ENCODE peak calls at places on chromosomes 1 and 21, in four cellular contexts. U is endothelial cell of umbilical vein, F is stomach, J is GM23338. G is an unnamed sample.

GRCh38 chr1:209172286-209172685 is 411.2 kb upstream of the CAMK1G start:
- DNase-seq in U (no peak), F (no peak), J (no peak), G (no peak)

GRCh38 chr1:11355594-11356467 is 82.8 kb downstream of the UBIAD1 start:
- DNase-seq in U (no peak), F (no peak), J (peak; percentile 94), G (no peak)

GRCh38 chr1:96583903-96584302 is 137.7 kb upstream of the PTBP2 start:
- DNase-seq in U (no peak), F (no peak), J (no peak), G (no peak)

GRCh38 chr1:62241357-62242131 is 46.9 kb downstream of the L1TD1 start:
- DNase-seq in U (no peak), F (peak; percentile 46), J (no peak), G (no peak)

GRCh38 chr1:63983391-63984256 is 209.8 kb downstream of the ROR1 start:
- DNase-seq in U (no peak), F (peak; percentile 39), J (no peak), G (no peak)

GRCh38 chr1:201279313-201279712 is 4.0 kb upstream of the PKP1 start:
- DNase-seq in U (no peak), F (no peak), J (no peak), G (no peak)

GRCh38 chr1:158177705-158178450 is 2.8 kb upstream of the CD1D start:
- DNase-seq in U (peak; percentile 41), F (peak; percentile 86), J (peak; percentile 97), G (peak; percentile 92)

GRCh38 chr21:45894107-45894810 is 87.3 kb upstream of the COL6A1 start:
- DNase-seq in U (no peak), F (no peak), J (no peak), G (peak; percentile 89)

GRCh38 chr1:941588-942383 is 17.3 kb downstream of the NOC2L start:
- DNase-seq in U (peak; percentile 16), F (peak; percentile 73), J (peak; percentile 74), G (peak; percentile 88)

GRCh38 chr1:239868117-239868516 is 223.6 kb upstream of the FMN2 start:
- DNase-seq in U (no peak), F (no peak), J (no peak), G (no peak)

GRCh38 chr1:91349524-91349923 is 55.1 kb downstream of the HFM1 start:
- DNase-seq in U (no peak), F (no peak), J (no peak), G (no peak)

GRCh38 chr1:4002741-4003140 is 102.7 kb upstream of the C1orf174 start:
- DNase-seq in U (no peak), F (no peak), J (no peak), G (peak; percentile 28)

GRCh38 chr1:58575831-58576726 is 973 bp downstream of the TACSTD2 start:
- DNase-seq in U (peak; percentile 76), F (peak; percentile 44), J (peak; percentile 66), G (no peak)

GRCh38 chr1:85612704-85613361 is 32.3 kb downstream of the CCN1 start:
- DNase-seq in U (peak; percentile 24), F (no peak), J (peak; percentile 52), G (no peak)

GRCh38 chr1:118773656-118774055 is 214.5 kb downstream of the TBX15 start:
- DNase-seq in U (no peak), F (no peak), J (no peak), G (no peak)

GRCh38 chr1:82219841-82220240 is 419.1 kb downstream of the ADGRL2 start:
- DNase-seq in U (no peak), F (no peak), J (no peak), G (no peak)

GRCh38 chr1:183583466-183583865 is 6.8 kb downstream of the NCF2 start:
- DNase-seq in U (no peak), F (no peak), J (no peak), G (no peak)

GRCh38 chr1:32182060-32182459 is 2.6 kb downstream of the TXLNA start:
- DNase-seq in U (no peak), F (no peak), J (no peak), G (peak; percentile 26)

GRCh38 chr21:35652196-35652595 is 408.1 kb downstream of the SETD4 start:
- DNase-seq in U (no peak), F (no peak), J (no peak), G (no peak)

DNA sequence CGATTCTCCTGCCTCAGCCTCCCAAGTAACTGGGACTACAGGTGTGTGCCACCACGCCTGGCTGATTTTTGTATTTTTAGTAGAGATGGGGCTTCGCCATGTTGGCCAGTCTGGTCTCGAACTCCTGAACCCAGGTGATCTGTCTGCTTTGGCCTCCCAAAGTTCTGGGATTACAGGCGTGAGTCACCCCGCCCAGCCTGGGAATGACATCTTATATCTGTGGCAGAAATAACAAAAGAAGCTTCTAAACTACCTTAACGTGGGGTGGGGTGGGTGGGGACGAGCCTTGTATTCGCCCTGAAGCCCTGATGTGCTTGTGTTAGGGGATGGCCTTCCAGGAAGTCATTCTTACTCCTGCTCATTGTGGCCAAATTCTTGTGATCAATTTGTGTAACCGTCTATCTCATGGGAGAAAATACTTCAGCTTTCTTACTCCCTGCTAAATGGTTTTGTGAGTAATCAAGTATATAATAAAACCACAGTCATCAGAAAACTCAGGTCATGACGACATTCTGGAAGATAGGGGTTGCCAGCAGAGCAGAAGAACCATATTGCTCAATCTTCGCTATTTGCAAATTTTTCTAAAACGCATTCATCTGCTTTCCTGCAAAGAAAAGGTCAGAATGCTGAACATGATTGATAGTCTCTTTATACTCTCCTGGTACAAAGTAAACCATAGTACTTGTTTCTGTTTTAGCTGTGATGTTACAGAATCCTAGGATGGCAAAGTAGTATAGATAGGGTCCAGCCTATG is 63.2 kb downstream of the DIRAS3 start:
- DNase-seq in U (no peak), F (no peak), J (no peak), G (no peak)
- H3K27ac ChIP-seq in U (no peak overlapping the region), F (no peak overlapping the region), J (no peak overlapping the region), G (no peak overlapping the region)

DNA sequence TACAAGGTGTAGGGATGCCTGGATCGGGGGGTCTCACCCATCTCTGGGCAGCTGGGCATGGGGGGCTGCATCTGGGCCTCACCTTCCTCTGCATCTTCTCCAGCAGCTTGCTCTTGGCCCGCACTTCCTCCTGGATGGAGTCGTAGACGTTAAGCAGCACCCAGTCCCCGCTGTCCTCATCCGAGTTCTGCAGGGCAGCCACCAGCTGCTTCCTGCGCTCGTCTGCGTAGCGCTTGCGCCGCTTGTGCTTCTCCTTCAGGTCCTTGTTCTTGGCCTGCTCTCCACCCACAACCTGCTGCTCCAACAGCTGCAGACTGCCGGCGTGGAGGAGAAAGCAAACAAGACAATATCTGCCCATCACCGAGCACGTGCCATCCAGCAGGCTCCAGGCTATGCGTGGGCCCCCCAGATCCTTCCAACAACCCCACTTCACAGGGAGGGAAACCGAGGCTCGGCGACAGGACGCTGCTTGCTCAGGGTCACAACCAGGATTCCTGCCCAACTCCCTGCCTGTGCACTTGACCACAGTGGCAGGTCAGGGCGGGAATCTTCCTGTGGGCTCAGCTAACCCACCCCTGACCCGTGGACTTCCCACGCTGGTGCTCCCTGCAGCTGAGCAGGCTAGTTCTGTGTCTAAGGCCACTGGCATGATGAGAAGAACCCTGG is 21.5 kb upstream of the DDOST start:
- DNase-seq in U (no peak), F (no peak), J (no peak), G (no peak)
- TF ChIP-seq POLR2AphosphoS5 in U (no peak), F (no peak), J (no peak), G (no peak)

DNA sequence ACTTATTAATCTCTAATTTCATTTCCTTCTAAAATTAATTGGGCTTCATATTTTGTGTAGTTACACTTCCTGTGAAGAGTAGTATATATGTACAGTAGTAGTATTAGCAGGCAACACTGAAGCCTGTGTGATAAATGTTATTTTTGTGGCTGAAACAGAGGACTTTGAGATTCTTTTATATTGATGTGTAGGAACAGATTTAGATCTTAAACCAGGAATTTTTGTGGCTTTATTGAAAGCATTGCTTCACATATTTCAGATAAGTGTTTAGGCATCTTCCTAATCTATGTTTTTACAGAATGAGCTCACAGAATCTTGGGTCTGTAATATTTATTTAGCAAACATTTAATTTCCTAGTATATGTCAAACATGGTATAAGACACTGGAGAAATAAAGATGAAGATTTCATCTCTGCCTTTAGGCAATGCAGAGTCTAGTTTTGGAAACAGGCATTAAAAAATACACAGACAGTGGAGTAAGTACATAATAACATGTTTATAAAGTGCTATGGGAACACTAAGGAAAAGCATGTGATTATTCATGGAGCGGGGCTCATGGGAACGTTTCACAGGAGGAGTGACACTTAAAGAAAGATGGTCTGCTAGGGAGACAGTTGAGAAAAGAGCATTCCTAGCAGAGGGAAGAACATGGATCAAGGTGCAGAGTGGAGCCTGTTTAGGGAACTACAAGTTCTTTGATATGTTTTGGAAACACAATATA is 52.7 kb downstream of the MIGA1 start:
- DNase-seq in U (peak; percentile 74), F (no peak), J (no peak), G (no peak)
- H3K27ac ChIP-seq in U (peak overlapping the region; percentile 86), F (peak overlapping the region; percentile 38), J (no peak overlapping the region), G (peak overlapping the region; percentile 89)

DNA sequence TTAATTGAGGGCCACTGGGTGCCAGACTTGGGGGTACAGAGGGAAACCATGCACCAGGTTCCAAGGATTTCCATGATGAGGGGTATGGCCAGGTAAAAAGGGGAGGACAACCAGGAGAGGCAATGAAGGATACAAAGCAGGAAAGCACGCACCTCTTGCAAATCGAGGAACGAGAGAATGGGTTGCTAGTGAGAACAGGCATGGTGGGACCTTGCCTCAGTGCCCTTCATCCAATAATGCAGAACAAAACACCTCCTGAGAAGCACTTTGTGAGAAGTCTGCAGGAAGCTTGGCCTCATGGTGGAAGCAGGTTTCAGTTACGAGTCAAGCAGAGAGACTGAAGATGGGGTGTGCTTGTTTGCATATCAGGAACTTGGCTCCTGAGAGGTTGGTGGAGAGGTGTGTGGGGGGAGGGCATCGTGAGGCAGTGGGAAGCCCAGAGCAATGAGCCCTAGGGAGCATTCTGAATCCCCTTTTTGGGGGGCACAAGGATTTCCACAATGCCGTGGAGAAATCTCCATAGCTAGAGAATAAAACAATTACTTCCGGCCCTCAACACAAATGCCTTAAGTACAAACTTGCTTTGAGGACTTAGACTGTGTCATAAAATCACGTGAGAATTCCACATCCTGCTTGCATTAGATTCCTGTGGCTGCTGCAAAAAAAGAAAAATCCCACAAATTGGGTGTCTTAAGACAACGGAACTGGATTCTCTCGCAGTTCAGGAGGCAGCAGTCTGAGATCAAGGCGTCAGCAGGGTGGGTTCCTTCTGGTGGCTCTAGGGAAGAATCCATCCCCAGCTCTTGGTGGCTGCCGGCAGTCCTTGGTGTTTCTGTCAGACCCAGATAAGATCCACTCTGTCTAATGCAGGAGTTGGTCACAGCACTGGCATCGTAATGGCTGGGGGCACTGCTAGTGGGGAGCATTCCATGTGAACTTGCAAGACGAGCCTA is 54.9 kb upstream of the BACE2 start:
- DNase-seq in U (no peak), F (no peak), J (peak; percentile 11), G (no peak)
- TF ChIP-seq POLR2AphosphoS5 in U (no peak), F (no peak), J (no peak), G (no peak)

GRCh38 chr21:36926989-36927695 is 39.3 kb downstream of the HLCS start:
- DNase-seq in U (no peak), F (no peak), J (no peak), G (no peak)

GRCh38 chr21:36922861-36923260 is 43.6 kb downstream of the HLCS start:
- DNase-seq in U (no peak), F (no peak), J (no peak), G (no peak)

GRCh38 chr21:36918291-36918690 is 48.2 kb downstream of the HLCS start:
- DNase-seq in U (no peak), F (no peak), J (no peak), G (no peak)

GRCh38 chr21:36927718-36928117 is 38.8 kb downstream of the HLCS start:
- DNase-seq in U (peak; percentile 80), F (peak; percentile 84), J (peak; percentile 89), G (peak; percentile 80)

DNA sequence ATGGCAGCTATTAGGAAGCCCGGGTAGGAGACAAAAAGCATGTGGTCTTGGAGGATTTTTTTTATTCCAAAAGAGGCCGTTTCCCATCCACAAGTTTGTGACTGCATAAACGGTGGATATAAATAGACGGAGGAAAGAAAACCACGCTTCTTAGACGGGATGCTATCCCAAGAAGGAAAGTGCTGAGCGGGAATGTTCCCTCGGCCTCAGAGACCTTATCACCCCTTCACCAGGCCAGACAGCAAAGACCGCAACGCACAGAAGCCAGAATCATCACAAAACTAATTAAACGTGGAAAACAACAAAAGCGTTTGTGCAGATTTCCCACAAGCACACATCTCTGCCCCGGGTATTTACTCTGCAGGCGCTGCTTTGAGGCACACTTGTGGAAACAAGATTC is 43.2 kb downstream of the HLCS start:
- DNase-seq in U (no peak), F (no peak), J (no peak), G (no peak)
- H3K27ac ChIP-seq in U (no peak overlapping the region), F (peak overlapping the region; percentile 7), J (no peak overlapping the region), G (no peak overlapping the region)

G was measured in sigmoid colon.